ENCODE peak calls at places on chromosomes 13 and 19, in eight cellular contexts. P is activated B cell treated with CpG ODN at 0.5 μM for 24 hours, A is type B pancreatic cell, M is choroid plexus epithelial cell, B is body of pancreas, U is tibial artery, Z is B cell, V is upper lobe of right lung. N is an unnamed sample.

GRCh38 chr13:30895773-30896172 is 10.3 kb upstream of the MEDAG start:
- DNase-seq in P (no peak), A (no peak), M (peak), B (peak), U (peak), Z (no peak), V (no peak), N (no peak)

GRCh38 chr19:7328647-7329046 is 20.1 kb upstream of the ARHGEF18 start:
- DNase-seq in P (no peak), A (no peak), M (no peak), B (no peak), U (no peak), Z (no peak), V (no peak), N (no peak)

GRCh38 chr19:16435238-16435911 is 36.4 kb downstream of the EPS15L1 start:
- DNase-seq in P (no peak), A (no peak), M (peak), B (peak), U (peak), Z (no peak), V (no peak), N (no peak)

GRCh38 chr13:45434556-45435371 is 16.6 kb upstream of the SLC25A30 start:
- DNase-seq in P (no peak), A (no peak), M (no peak), B (no peak), U (no peak), Z (no peak), V (no peak), N (no peak)

GRCh38 chr19:14366529-14366928 is 14.7 kb upstream of the ADGRE5 start:
- DNase-seq in P (peak), A (no peak), M (peak), B (peak), U (peak), Z (peak), V (peak), N (no peak)

GRCh38 chr13:114022876-114023275 is 49.0 kb upstream of the C13orf46 start:
- DNase-seq in P (no peak), A (no peak), M (no peak), B (no peak), U (no peak), Z (no peak), V (no peak), N (no peak)

GRCh38 chr13:42333613-42334328 is 61.8 kb downstream of the AKAP11 start:
- DNase-seq in P (no peak), A (no peak), M (peak), B (no peak), U (no peak), Z (no peak), V (no peak), N (no peak)

GRCh38 chr13:91986771-91987515 is 588.5 kb downstream of the GPC5 start:
- DNase-seq in P (no peak), A (no peak), M (peak), B (no peak), U (no peak), Z (no peak), V (no peak), N (no peak)

GRCh38 chr19:48466571-48467325 is 2.4 kb upstream of the CYTH2 start:
- DNase-seq in P (no peak), A (no peak), M (peak), B (no peak), U (no peak), Z (no peak), V (no peak), N (peak)

GRCh38 chr19:33720155-33720493 is 76.5 kb upstream of the KCTD15 start:
- DNase-seq in P (no peak), A (no peak), M (no peak), B (no peak), U (no peak), Z (no peak), V (no peak), N (no peak)

GRCh38 chr13:112928958-112929777 is 39.8 kb upstream of the MCF2L start:
- DNase-seq in P (no peak), A (no peak), M (peak), B (peak), U (no peak), Z (no peak), V (no peak), N (no peak)

GRCh38 chr19:42129399-42130253 is 2.6 kb downstream of the POU2F2 start:
- DNase-seq in P (peak), A (no peak), M (peak), B (peak), U (peak), Z (peak), V (no peak), N (no peak)

GRCh38 chr13:36332986-36333385 is 13.2 kb downstream of the SPART start:
- DNase-seq in P (no peak), A (no peak), M (peak), B (no peak), U (no peak), Z (no peak), V (no peak), N (no peak)

GRCh38 chr19:46963093-46963734 is 56.4 kb upstream of the NPAS1 start:
- DNase-seq in P (no peak), A (no peak), M (peak), B (no peak), U (no peak), Z (no peak), V (no peak), N (no peak)

GRCh38 chr19:44401108-44401786 is at the start of gene ZNF285:
- DNase-seq in P (peak), A (peak), M (peak), B (peak), U (peak), Z (peak), V (peak), N (peak)

GRCh38 chr13:92806215-92806614 is 420.4 kb upstream of the GPC6 start:
- DNase-seq in P (no peak), A (no peak), M (peak), B (peak), U (no peak), Z (no peak), V (no peak), N (no peak)

GRCh38 chr13:71754407-71754974 is 112.5 kb downstream of the DACH1 start:
- DNase-seq in P (no peak), A (no peak), M (peak), B (peak), U (no peak), Z (no peak), V (no peak), N (no peak)

GRCh38 chr19:40280608-40281221 is 4.4 kb downstream of the AKT2 start:
- DNase-seq in P (no peak), A (no peak), M (no peak), B (peak), U (no peak), Z (no peak), V (no peak), N (no peak)

GRCh38 chr13:77565635-77566034 is 30.1 kb downstream of the SCEL start:
- DNase-seq in P (no peak), A (no peak), M (peak), B (no peak), U (no peak), Z (no peak), V (no peak), N (no peak)

GRCh38 chr19:43628646-43629326 is 9.4 kb upstream of the ZNF428 start:
- DNase-seq in P (no peak), A (no peak), M (no peak), B (no peak), U (no peak), Z (no peak), V (no peak), N (no peak)

GRCh38 chr19:40646564-40647254 is 43.7 kb downstream of the NUMBL start:
- DNase-seq in P (no peak), A (no peak), M (peak), B (no peak), U (no peak), Z (no peak), V (no peak), N (no peak)

GRCh38 chr13:41008349-41008980 is 10.7 kb downstream of the ELF1 start:
- DNase-seq in P (no peak), A (no peak), M (peak), B (no peak), U (no peak), Z (no peak), V (no peak), N (no peak)

GRCh38 chr13:33144358-33144784 is 128.1 kb downstream of the KL start:
- DNase-seq in P (no peak), A (no peak), M (no peak), B (no peak), U (no peak), Z (no peak), V (no peak), N (no peak)

GRCh38 chr19:43595605-43595998 is 332 bp downstream of the IRGQ start:
- DNase-seq in P (no peak), A (no peak), M (no peak), B (no peak), U (no peak), Z (no peak), V (no peak), N (no peak)

GRCh38 chr13:44334751-44335150 is 38.9 kb upstream of the SERP2 start:
- DNase-seq in P (no peak), A (no peak), M (no peak), B (no peak), U (no peak), Z (no peak), V (no peak), N (no peak)

GRCh38 chr13:100269837-100270236 is 180.9 kb downstream of the PCCA start:
- DNase-seq in P (no peak), A (no peak), M (peak), B (peak), U (peak), Z (no peak), V (peak), N (no peak)

GRCh38 chr13:95745289-95745688 is 68.3 kb downstream of the DNAJC3 start:
- DNase-seq in P (no peak), A (no peak), M (no peak), B (no peak), U (no peak), Z (no peak), V (no peak), N (no peak)

GRCh38 chr13:45994752-45995151 is 57.8 kb downstream of the ZC3H13 start:
- DNase-seq in P (no peak), A (no peak), M (no peak), B (no peak), U (no peak), Z (no peak), V (no peak), N (no peak)

GRCh38 chr19:49551531-49551930 is 23.7 kb downstream of the RCN3 start:
- DNase-seq in P (no peak), A (no peak), M (no peak), B (no peak), U (no peak), Z (no peak), V (no peak), N (no peak)

GRCh38 chr19:49555600-49556411 is 24.6 kb downstream of the NOSIP start:
- DNase-seq in P (no peak), A (no peak), M (peak), B (peak), U (peak), Z (no peak), V (peak), N (peak)

GRCh38 chr19:49554701-49555181 is 25.6 kb downstream of the NOSIP start:
- DNase-seq in P (no peak), A (no peak), M (no peak), B (peak), U (no peak), Z (no peak), V (no peak), N (no peak)

GRCh38 chr19:49552749-49553148 is 24.9 kb downstream of the RCN3 start:
- DNase-seq in P (no peak), A (no peak), M (no peak), B (peak), U (no peak), Z (no peak), V (no peak), N (no peak)

GRCh38 chr19:49553451-49554271 is 25.9 kb downstream of the RCN3 start:
- DNase-seq in P (no peak), A (no peak), M (peak), B (peak), U (no peak), Z (no peak), V (no peak), N (no peak)
- TF ChIP-seq CTCF in P (no peak), A (no peak), M (no peak), B (no peak), U (no peak), Z (no peak), V (no peak), N (no peak)

GRCh38 chr13:105139380-105140285 is 1395.8 kb downstream of the EFNB2 start:
- DNase-seq in P (peak), A (no peak), M (peak), B (peak), U (peak), Z (peak), V (peak), N (no peak)
- TF ChIP-seq CTCF in P (no peak), A (no peak), M (no peak), B (peak), U (no peak), Z (peak), V (peak), N (no peak)

GRCh38 chr13:111115841-111116500 is 861 bp downstream of the ARHGEF7 start:
- DNase-seq in P (no peak), A (no peak), M (peak), B (peak), U (peak), Z (no peak), V (no peak), N (no peak)
- TF ChIP-seq CTCF in P (no peak), A (no peak), M (no peak), B (no peak), U (no peak), Z (no peak), V (no peak), N (no peak)

DNA sequence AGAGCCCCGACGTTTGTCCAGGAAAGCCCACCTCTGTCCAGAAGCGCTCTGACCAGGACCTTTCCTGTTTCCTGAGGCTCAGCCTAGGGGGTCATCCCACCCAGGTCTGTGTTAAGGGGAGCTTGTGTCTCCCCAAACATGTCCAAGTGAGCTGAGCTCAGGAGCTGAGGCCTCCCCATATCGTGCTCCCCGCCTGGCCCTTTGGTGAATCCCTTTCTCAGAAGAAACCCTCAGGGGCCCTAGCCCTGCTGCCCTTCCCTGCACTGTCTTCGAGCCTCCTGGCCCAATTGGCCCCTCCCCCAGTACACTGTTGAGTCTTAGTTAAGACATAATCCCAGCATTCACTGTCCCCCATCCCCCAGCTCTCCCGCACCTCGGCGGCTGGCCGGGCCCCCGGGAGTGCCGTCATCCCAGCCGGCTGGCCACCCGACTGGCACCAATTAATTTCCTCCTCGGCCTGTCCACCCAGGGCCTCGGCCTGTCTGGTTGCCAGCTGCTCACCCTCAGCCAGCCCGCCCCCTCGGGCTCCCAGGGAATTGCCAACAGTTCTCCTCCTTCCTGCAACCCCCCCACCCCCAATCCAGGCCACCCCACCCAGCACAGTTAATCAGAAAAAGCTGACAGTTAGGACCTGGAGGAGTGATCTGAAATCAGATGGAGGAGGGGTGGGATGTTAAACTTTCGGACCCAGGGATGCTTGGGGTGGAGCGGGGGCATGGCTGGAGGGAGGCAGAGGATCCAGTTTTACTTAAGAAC is 13.6 kb downstream of the IER2 start:
- DNase-seq in P (peak), A (peak), M (peak), B (peak), U (peak), Z (peak), V (peak), N (peak)
- TF ChIP-seq CTCF in P (no peak), A (no peak), M (no peak), B (no peak), U (no peak), Z (no peak), V (no peak), N (no peak)

GRCh38 chr13:24861617-24862362 is 97.8 kb downstream of the RNF17 start:
- DNase-seq in P (no peak), A (no peak), M (no peak), B (no peak), U (no peak), Z (no peak), V (no peak), N (no peak)

GRCh38 chr13:24863748-24864540 is 100.0 kb downstream of the RNF17 start:
- DNase-seq in P (no peak), A (no peak), M (peak), B (no peak), U (no peak), Z (no peak), V (no peak), N (no peak)

GRCh38 chr13:24864579-24864978 is 100.6 kb downstream of the RNF17 start:
- DNase-seq in P (no peak), A (no peak), M (no peak), B (no peak), U (no peak), Z (no peak), V (no peak), N (no peak)

GRCh38 chr13:24866488-24866887 is 102.5 kb downstream of the RNF17 start:
- DNase-seq in P (no peak), A (no peak), M (no peak), B (no peak), U (no peak), Z (no peak), V (no peak), N (no peak)

GRCh38 chr13:24865158-24865557 is 101.2 kb downstream of the RNF17 start:
- DNase-seq in P (no peak), A (no peak), M (peak), B (no peak), U (no peak), Z (no peak), V (no peak), N (no peak)
- TF ChIP-seq CTCF in P (no peak), A (peak), M (peak), B (peak), U (peak), Z (no peak), V (no peak), N (no peak)

N was measured in D721Med.